ENCODE peak calls at places on chromosomes 7 and 10, in eight cellular contexts. L is right atrium auricular region, P is upper lobe of right lung, K is brain microvascular endothelial cell, B is cardiac fibroblast, E is A549, N is foreskin keratinocyte, O is psoas muscle. W is an unnamed sample.
A peak's percentile ranks its signal among the peaks of the same experiment; 100 is the strongest.

GRCh38 chr10:70032667-70033066 is 20.0 kb upstream of the MACROH2A2 start:
- DNase-seq in L (no peak), P (no peak), K (no peak), B (no peak), E (no peak), N (no peak), O (no peak), W (no peak)

GRCh38 chr7:79157281-79157680 is 296.2 kb downstream of the MAGI2 start:
- DNase-seq in L (no peak), P (no peak), K (no peak), B (peak; percentile 26), E (no peak), N (no peak), O (no peak), W (no peak)

GRCh38 chr7:63047061-63047460 is 951.6 kb upstream of the ZNF722 start:
- DNase-seq in L (no peak), P (no peak), K (no peak), B (no peak), E (no peak), N (no peak), O (no peak), W (no peak)

GRCh38 chr10:110793887-110794286 is 77.8 kb upstream of the PDCD4 start:
- DNase-seq in L (no peak), P (no peak), K (peak; percentile 66), B (no peak), E (no peak), N (no peak), O (no peak), W (no peak)

GRCh38 chr7:31017036-31017747 is 34.9 kb upstream of the ADCYAP1R1 start:
- DNase-seq in L (no peak), P (no peak), K (no peak), B (no peak), E (no peak), N (no peak), O (no peak), W (no peak)

GRCh38 chr10:24983946-24984345 is 31.5 kb upstream of the PRTFDC1 start:
- DNase-seq in L (no peak), P (no peak), K (no peak), B (peak; percentile 59), E (no peak), N (no peak), O (no peak), W (no peak)

GRCh38 chr7:1721047-1721687 is 51.1 kb downstream of the ELFN1 start:
- DNase-seq in L (no peak), P (no peak), K (no peak), B (peak; percentile 15), E (no peak), N (peak; percentile 76), O (no peak), W (peak; percentile 3)

GRCh38 chr10:120593693-120594092 is 136.7 kb downstream of the PLPP4 start:
- DNase-seq in L (no peak), P (no peak), K (no peak), B (no peak), E (no peak), N (no peak), O (no peak), W (no peak)

GRCh38 chr7:97461596-97461995 is 270.3 kb upstream of the TAC1 start:
- DNase-seq in L (no peak), P (no peak), K (no peak), B (no peak), E (no peak), N (no peak), O (no peak), W (no peak)

GRCh38 chr10:378230-378929 is 243.1 kb downstream of the ZMYND11 start:
- DNase-seq in L (no peak), P (no peak), K (no peak), B (no peak), E (no peak), N (no peak), O (no peak), W (no peak)

GRCh38 chr7:156969972-156970420 is 20.5 kb downstream of the NOM1 start:
- DNase-seq in L (no peak), P (no peak), K (no peak), B (peak; percentile 35), E (no peak), N (peak; percentile 88), O (no peak), W (peak; percentile 40)
- TF ChIP-seq CTCF in L (no peak), P (peak; percentile 49), K (peak; percentile 26), B (peak; percentile 6), E (peak; percentile 60), N (peak; percentile 66), O (peak; percentile 48), W (peak; percentile 42)

DNA sequence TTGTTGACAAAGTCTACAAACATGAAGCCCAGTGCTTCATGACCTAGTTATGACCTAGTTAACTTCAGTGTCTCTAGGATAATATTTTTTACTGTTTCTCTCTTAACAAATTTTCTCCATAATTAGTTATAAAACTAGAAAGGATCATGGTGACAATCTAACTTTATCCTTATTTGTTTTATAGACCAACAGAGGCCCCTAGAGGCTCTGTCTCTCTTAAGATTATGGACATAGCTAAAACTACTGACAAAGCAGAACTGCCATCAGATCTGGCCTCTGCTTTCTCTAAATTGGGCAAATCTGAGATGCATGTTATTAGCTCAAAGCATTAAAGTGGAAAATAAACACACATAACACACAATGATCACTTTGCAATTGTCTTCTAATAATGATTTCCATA is 176.0 kb downstream of the CSTF2T start:
- DNase-seq in L (no peak), P (no peak), K (no peak), B (no peak), E (no peak), N (no peak), O (no peak), W (no peak)
- TF ChIP-seq CTCF in L (no peak), P (no peak), K (no peak), B (no peak), E (no peak), N (no peak), O (no peak), W (no peak)

GRCh38 chr10:27285093-27285492 is 44.5 kb upstream of the ACBD5 start:
- DNase-seq in L (no peak), P (no peak), K (no peak), B (peak; percentile 15), E (peak; percentile 44), N (no peak), O (no peak), W (peak; percentile 20)
- TF ChIP-seq CTCF in L (no peak), P (peak; percentile 36), K (peak; percentile 23), B (no peak), E (peak; percentile 34), N (peak; percentile 31), O (peak; percentile 30), W (no peak)

DNA sequence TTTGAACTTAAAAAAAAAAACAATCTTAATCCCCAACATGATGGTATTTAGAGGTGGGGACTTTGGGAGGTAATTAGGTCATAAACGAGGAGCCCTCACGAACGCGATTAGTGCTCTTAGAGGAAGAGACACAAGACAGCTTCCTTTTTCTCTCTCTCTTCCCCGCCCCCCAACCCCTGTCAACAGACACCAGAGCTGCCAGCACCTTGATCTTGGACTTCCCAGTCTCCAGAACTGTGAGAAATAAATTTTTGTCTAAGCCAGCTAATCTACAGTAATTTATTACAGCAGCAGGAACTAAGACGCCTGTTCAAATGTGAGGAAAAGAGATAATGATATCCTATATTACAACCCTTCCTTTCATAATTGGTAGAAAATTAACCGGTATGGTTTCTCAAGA is 40.1 kb downstream of the RELN start:
- DNase-seq in L (no peak), P (no peak), K (no peak), B (no peak), E (no peak), N (no peak), O (no peak), W (no peak)
- TF ChIP-seq CTCF in L (no peak), P (no peak), K (no peak), B (no peak), E (no peak), N (no peak), O (no peak), W (no peak)

DNA sequence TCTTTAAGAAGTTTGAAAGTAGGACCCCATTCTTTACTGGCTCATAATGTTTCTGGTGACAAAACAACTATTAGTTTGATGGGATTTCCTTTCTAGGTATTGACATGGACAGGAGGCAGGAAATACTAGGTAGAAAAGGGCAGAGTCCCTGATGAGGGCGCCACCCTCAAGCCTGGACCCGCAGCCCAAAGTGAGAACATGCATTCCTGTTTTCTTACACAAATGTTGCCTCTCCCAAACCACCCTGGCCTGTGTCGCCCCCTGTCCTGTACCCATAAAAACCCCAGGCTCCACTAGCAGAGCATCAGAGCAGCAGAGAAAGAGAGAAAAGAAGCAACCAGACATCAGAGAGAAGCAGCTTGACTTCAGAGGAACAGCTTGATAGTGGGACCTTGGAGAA is 1055.2 kb upstream of the POT1 start:
- DNase-seq in L (no peak), P (no peak), K (no peak), B (no peak), E (no peak), N (no peak), O (no peak), W (no peak)
- TF ChIP-seq CTCF in L (no peak), P (no peak), K (no peak), B (no peak), E (no peak), N (no peak), O (no peak), W (no peak)

GRCh38 chr10:129969528-129970264 is 5.6 kb upstream of the EBF3 start:
- DNase-seq in L (no peak), P (no peak), K (no peak), B (peak; percentile 24), E (no peak), N (no peak), O (no peak), W (no peak)

GRCh38 chr10:129970404-129971364 is 6.6 kb upstream of the EBF3 start:
- DNase-seq in L (no peak), P (no peak), K (no peak), B (peak; percentile 43), E (no peak), N (no peak), O (peak; percentile 58), W (no peak)

GRCh38 chr10:129968020-129968861 is 4.2 kb upstream of the EBF3 start:
- DNase-seq in L (no peak), P (no peak), K (no peak), B (no peak), E (no peak), N (no peak), O (peak; percentile 59), W (no peak)

GRCh38 chr10:129967579-129968019 is 3.5 kb upstream of the EBF3 start:
- DNase-seq in L (no peak), P (no peak), K (no peak), B (no peak), E (no peak), N (no peak), O (no peak), W (no peak)

DNA sequence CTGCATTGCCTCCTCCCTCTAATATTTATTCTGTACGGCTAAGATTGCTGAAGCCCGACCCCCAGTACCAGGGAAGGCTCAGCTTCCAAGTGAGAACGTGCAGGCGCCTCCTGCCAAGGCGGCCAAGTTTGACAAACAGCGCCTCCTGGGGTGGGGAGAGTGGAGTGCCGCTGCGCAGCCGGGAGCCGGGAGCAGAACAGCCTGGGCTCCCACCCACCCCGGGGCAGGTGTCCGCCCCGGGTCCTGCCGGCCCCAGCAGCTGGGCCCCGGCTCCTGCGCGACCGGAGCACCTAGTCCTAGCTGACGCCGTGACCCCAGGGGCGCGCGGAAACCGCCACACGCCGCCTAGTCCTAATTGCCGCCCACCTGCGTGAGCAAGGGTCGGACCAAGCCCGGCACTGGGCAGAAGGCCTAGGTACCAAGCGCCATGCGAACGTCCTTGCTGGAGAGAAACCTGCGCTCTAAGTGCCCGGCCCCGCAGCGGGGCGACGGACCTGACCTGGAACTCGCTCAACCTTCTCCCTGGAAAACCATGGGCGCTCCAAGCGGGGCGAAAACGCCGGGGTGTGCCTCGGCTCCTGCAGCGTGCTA is 5.0 kb upstream of the EBF3 start:
- DNase-seq in L (no peak), P (no peak), K (peak; percentile 19), B (peak; percentile 71), E (peak; percentile 56), N (no peak), O (peak; percentile 79), W (no peak)
- TF ChIP-seq CTCF in L (peak; percentile 45), P (peak; percentile 42), K (peak; percentile 68), B (peak; percentile 83), E (peak; percentile 38), N (peak; percentile 67), O (peak; percentile 50), W (no peak)